ENCODE peak calls at places on chromosomes 4 and X, in four cellular contexts. C is GM12878, J is K562, B is H1. L is an unnamed sample.

GRCh38 chrX:129930941-129931410 is 25.0 kb downstream of the UTP14A start:
- DNase-seq in C (no peak), B (peak; percentile 54), J (no peak), L (no peak)

GRCh38 chrX:106415276-106415895 is 196.4 kb upstream of the RADX start:
- DNase-seq in J (peak; percentile 14), C (no peak), B (no peak), L (peak; percentile 10)

GRCh38 chrX:17860811-17861495 is at the start of gene RAI2:
- DNase-seq in C (no peak), B (peak; percentile 51), J (peak; percentile 57), L (peak; percentile 44)

GRCh38 chrX:35150052-35150451 is 207.5 kb downstream of the FAM47B start:
- DNase-seq in J (no peak), C (no peak), B (no peak), L (no peak)

GRCh38 chrX:80285131-80285773 is 135.0 kb upstream of the TENT5D start:
- DNase-seq in B (peak; percentile 44), J (no peak), C (no peak), L (peak; percentile 39)

GRCh38 chrX:54721424-54721823 is 76.6 kb downstream of the ITIH6 start:
- DNase-seq in J (no peak), B (no peak), C (no peak), L (no peak)

GRCh38 chr4:73021634-73022033 is 47.9 kb downstream of the COX18 start:
- DNase-seq in C (no peak), B (no peak), J (peak; percentile 18), L (no peak)

GRCh38 chr4:56843421-56843899 is 22.0 kb upstream of the SPINK2 start:
- DNase-seq in C (no peak), J (no peak), B (peak; percentile 53), L (peak; percentile 23)

GRCh38 chr4:44760142-44760898 is 34.0 kb upstream of the GNPDA2 start:
- DNase-seq in J (peak; percentile 31), C (no peak), B (no peak), L (no peak)

GRCh38 chrX:78650906-78651437 is 8.2 kb downstream of the RTL3 start:
- DNase-seq in B (no peak), J (no peak), C (peak; percentile 72), L (no peak)

GRCh38 chr4:123444298-123444731 is 47.7 kb downstream of the SPRY1 start:
- DNase-seq in J (peak; percentile 39), B (peak; percentile 66), C (peak; percentile 45), L (peak; percentile 47)

GRCh38 chr4:174423257-174423944 is 98.9 kb downstream of the HPGD start:
- DNase-seq in B (no peak), J (no peak), C (no peak), L (no peak)

GRCh38 chrX:120309873-120310730 is 1.2 kb downstream of the TMEM255A start:
- DNase-seq in C (no peak), B (peak; percentile 48), J (no peak), L (peak; percentile 31)

GRCh38 chrX:108415146-108415545 is 23.1 kb downstream of the COL4A6 start:
- DNase-seq in J (no peak), B (no peak), C (no peak), L (no peak)

GRCh38 chrX:104351173-104351769 is 96.5 kb upstream of the ESX1 start:
- DNase-seq in B (no peak), J (no peak), C (no peak), L (no peak)

GRCh38 chr4:168825975-168826374 is 184.1 kb downstream of the CBR4 start:
- DNase-seq in B (no peak), C (no peak), J (no peak), L (no peak)

GRCh38 chrX:132490086-132490419 is 1.2 kb upstream of the MBNL3 start:
- DNase-seq in B (no peak), J (no peak), C (no peak), L (peak; percentile 11)

GRCh38 chr4:100981447-100982204 is 365.7 kb downstream of the PPP3CA start:
- DNase-seq in J (no peak), B (no peak), C (no peak), L (no peak)

GRCh38 chr4:21953653-21954052 is 5.1 kb upstream of the KCNIP4 start:
- DNase-seq in B (no peak), C (no peak), J (no peak), L (no peak)

GRCh38 chr4:11720292-11720691 is 291.6 kb upstream of the HS3ST1 start:
- DNase-seq in C (no peak), B (no peak), J (peak; percentile 10), L (no peak)

GRCh38 chr4:65344278-65344825 is 325.9 kb downstream of the EPHA5 start:
- DNase-seq in C (no peak), B (no peak), J (no peak), L (no peak)

GRCh38 chr4:101103381-101104142 is 243.8 kb downstream of the PPP3CA start:
- DNase-seq in C (no peak), J (no peak), B (no peak), L (no peak)

GRCh38 chr4:110626532-110627153 is 3.8 kb upstream of the PITX2 start:
- DNase-seq in C (no peak), B (no peak), J (no peak), L (peak; percentile 31)

GRCh38 chrX:69503835-69504625 is at the start of gene NALF2:
- DNase-seq in C (no peak), B (peak; percentile 72), J (peak; percentile 19), L (peak; percentile 74)

GRCh38 chr4:680931-681645 is 6.7 kb downstream of the MYL5 start:
- DNase-seq in C (no peak), J (peak; percentile 81), B (peak; percentile 75), L (peak; percentile 62)

GRCh38 chr4:105023668-105024055 is 123.0 kb upstream of the TET2 start:
- DNase-seq in B (no peak), J (no peak), C (no peak), L (no peak)

GRCh38 chr4:8552581-8553205 is 27.5 kb upstream of the GPR78 start:
- DNase-seq in J (no peak), C (no peak), B (no peak), L (no peak)

GRCh38 chrX:154855256-154855655 is 20.8 kb upstream of the SMIM9 start:
- DNase-seq in B (no peak), J (no peak), C (no peak), L (no peak)

GRCh38 chr4:181688416-181688815 is 554.8 kb upstream of the TENM3 start:
- DNase-seq in C (no peak), B (no peak), J (no peak), L (no peak)

GRCh38 chr4:93788712-93789111 is 39.8 kb upstream of the ATOH1 start:
- DNase-seq in B (no peak), J (peak; percentile 12), C (no peak), L (no peak)

GRCh38 chrX:134365923-134366322 is 94.0 kb upstream of the HPRT1 start:
- DNase-seq in B (no peak), J (no peak), C (no peak), L (no peak)

GRCh38 chr4:1277667-1278335 is 11.9 kb upstream of the MAEA start:
- DNase-seq in B (no peak), C (no peak), J (no peak), L (no peak)

GRCh38 chr4:140012688-140013087 is 141.3 kb downstream of the MAML3 start:
- DNase-seq in C (no peak), J (peak; percentile 15), B (peak; percentile 70), L (peak; percentile 60)

GRCh38 chr4:121679267-121679666 is 17.5 kb downstream of the ANXA5 start:
- DNase-seq in C (no peak), B (no peak), J (no peak), L (no peak)
- TF ChIP-seq ATF2 in C (no peak), B (no peak), J (no peak), L (no peak)

GRCh38 chr4:38815879-38816782 is 11.5 kb upstream of the TLR1 start:
- DNase-seq in B (no peak), J (no peak), C (peak; percentile 56), L (no peak)
- TF ChIP-seq ATF2 in B (no peak), J (no peak), C (peak; percentile 87), L (no peak)

DNA sequence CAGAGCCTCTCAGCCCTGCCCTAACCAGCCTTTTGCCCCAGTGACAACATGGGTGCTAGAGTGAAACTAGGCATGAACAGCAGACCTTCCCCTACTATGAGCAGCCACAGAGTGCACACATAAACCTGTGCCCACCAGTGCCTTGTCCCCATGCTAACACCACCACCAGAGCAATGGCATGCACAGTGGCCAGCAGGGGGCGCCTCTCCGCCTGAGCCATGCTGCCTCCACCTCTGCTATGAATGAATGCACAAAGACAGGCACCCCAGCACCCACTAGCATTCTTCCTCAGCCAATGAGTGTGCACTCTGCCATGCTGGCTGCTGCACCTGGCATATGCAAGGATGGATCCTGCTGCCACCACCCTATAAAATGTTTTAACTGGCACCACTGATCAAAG is 286.9 kb upstream of the FGF16 start:
- DNase-seq in J (no peak), B (peak; percentile 74), C (no peak), L (peak; percentile 56)
- TF ChIP-seq ATF2 in J (no peak), B (no peak), C (no peak), L (no peak)

GRCh38 chrX:38929966-38930421 is 128.7 kb downstream of the MID1IP1 start:
- DNase-seq in C (no peak), J (no peak), B (no peak), L (no peak)

GRCh38 chrX:38927592-38927991 is 126.3 kb downstream of the MID1IP1 start:
- DNase-seq in C (no peak), J (no peak), B (no peak), L (no peak)

GRCh38 chrX:38935561-38935960 is 134.3 kb downstream of the MID1IP1 start:
- DNase-seq in J (no peak), C (no peak), B (no peak), L (no peak)

DNA sequence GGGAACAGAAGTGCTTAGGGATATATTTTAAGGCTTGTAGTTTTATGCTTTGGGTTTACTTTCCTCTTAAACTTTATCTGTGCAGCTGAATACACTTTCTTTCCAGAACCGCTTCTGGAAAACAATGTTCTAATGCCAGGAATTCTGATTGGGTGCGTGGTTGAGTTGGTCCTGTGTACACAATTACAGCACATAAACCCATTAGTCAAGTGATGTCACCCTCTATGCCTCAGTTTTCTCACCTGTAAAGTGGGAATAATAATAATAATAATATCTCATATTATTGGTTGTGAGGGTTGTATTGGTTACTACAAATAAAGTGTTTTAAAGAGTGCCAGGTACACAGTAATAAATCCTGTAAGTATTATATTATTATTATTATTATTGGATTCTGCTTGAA is 129.2 kb downstream of the MID1IP1 start:
- DNase-seq in J (no peak), B (no peak), C (no peak), L (no peak)
- TF ChIP-seq ATF2 in J (no peak), B (no peak), C (no peak), L (no peak)